ENCODE peak calls at places on chromosomes 5 and 9, in four cellular contexts. One of them, this sample, is unnamed.

GRCh38 chr9:116843863-116844620 is 156.9 kb downstream of the TRIM32 start:
- DNase-seq in anterior cingulate cortex: no peak
- DNase-seq in ureter: no peak
- DNase-seq in GM18507: no peak
- DNase-seq in this sample: no peak

GRCh38 chr9:136787690-136788400 is 3.3 kb upstream of the TMEM141 start:
- DNase-seq in anterior cingulate cortex: peak; percentile 58
- DNase-seq in ureter: no peak
- DNase-seq in GM18507: no peak
- DNase-seq in this sample: peak; percentile 47

GRCh38 chr9:129467004-129467588 is 153.8 kb downstream of the C9orf50 start:
- DNase-seq in anterior cingulate cortex: no peak
- DNase-seq in ureter: no peak
- DNase-seq in GM18507: no peak
- DNase-seq in this sample: no peak

GRCh38 chr9:28155067-28155466 is 581.8 kb upstream of the C9orf72 start:
- DNase-seq in anterior cingulate cortex: no peak
- DNase-seq in ureter: no peak
- DNase-seq in GM18507: no peak
- DNase-seq in this sample: no peak

GRCh38 chr9:127942152-127943010 is 4.7 kb upstream of the DPM2 start:
- DNase-seq in anterior cingulate cortex: peak; percentile 40
- DNase-seq in ureter: no peak
- DNase-seq in GM18507: no peak
- DNase-seq in this sample: peak; percentile 75

GRCh38 chr5:95644351-95645042 is 2.1 kb upstream of the RFESD start:
- DNase-seq in anterior cingulate cortex: peak; percentile 18
- DNase-seq in ureter: peak; percentile 61
- DNase-seq in GM18507: no peak
- DNase-seq in this sample: peak; percentile 57

GRCh38 chr5:126030698-126031097 is 392.5 kb upstream of the GRAMD2B start:
- DNase-seq in anterior cingulate cortex: no peak
- DNase-seq in ureter: no peak
- DNase-seq in GM18507: no peak
- DNase-seq in this sample: no peak

GRCh38 chr9:127537014-127537413 is 75.1 kb upstream of the STXBP1 start:
- DNase-seq in anterior cingulate cortex: no peak
- DNase-seq in ureter: no peak
- DNase-seq in GM18507: no peak
- DNase-seq in this sample: no peak

GRCh38 chr9:70392189-70392588 is 22.3 kb downstream of the KLF9 start:
- DNase-seq in anterior cingulate cortex: no peak
- DNase-seq in ureter: no peak
- DNase-seq in GM18507: no peak
- DNase-seq in this sample: no peak

GRCh38 chr5:54090495-54091084 is 219.8 kb downstream of the ARL15 start:
- DNase-seq in anterior cingulate cortex: no peak
- DNase-seq in ureter: no peak
- DNase-seq in GM18507: no peak
- DNase-seq in this sample: no peak

This sample was measured in head of caudate nucleus.